ENCODE peak calls at places on chromosomes 11 and 22, in six cellular contexts. W is GDM1; N is fibroblast of lung; F is NCI-H1930; J is pancreas; P is stimulated activated naive B cell treated with anti-CD40 and anti-IgM and Interleukin-4, amounts not matched to agents 10 μg/mL and 1 μg/mL and 100 μg/mL, for 72 hours. I is an unnamed sample.
A peak's percentile ranks its signal among the peaks of the same experiment; 100 is the strongest.

GRCh38 chr11:59801981-59802638 is 8.5 kb downstream of the MRPL16 start:
- DNase-seq in W (no peak), N (peak; percentile 43), J (no peak), P (no peak), F (no peak), I (no peak)

GRCh38 chr22:21741790-21742189 is 6.2 kb upstream of the YPEL1 start:
- DNase-seq in J (no peak), W (no peak), N (no peak), P (no peak), F (no peak), I (no peak)

GRCh38 chr11:13008625-13009475 is at the start of gene RASSF10:
- DNase-seq in N (peak; percentile 70), F (peak; percentile 65), J (peak; percentile 44), P (peak; percentile 9), W (no peak), I (peak; percentile 81)

GRCh38 chr11:102760355-102761035 is 19.9 kb downstream of the MMP10 start:
- DNase-seq in W (no peak), P (no peak), N (peak; percentile 97), J (no peak), F (peak; percentile 50), I (no peak)

GRCh38 chr11:108854366-108854765 is 189.5 kb downstream of the DDX10 start:
- DNase-seq in J (no peak), N (no peak), P (no peak), W (no peak), F (no peak), I (no peak)

GRCh38 chr11:73322111-73322985 is 14.3 kb downstream of the ARHGEF17 start:
- DNase-seq in J (no peak), F (no peak), W (peak; percentile 37), P (peak; percentile 88), N (peak; percentile 64), I (no peak)

GRCh38 chr11:29336727-29337212 is 680.1 kb downstream of the KCNA4 start:
- DNase-seq in P (no peak), J (no peak), F (no peak), W (no peak), N (peak; percentile 89), I (no peak)

GRCh38 chr11:83722392-83722791 is 436.2 kb upstream of the CCDC90B start:
- DNase-seq in P (no peak), F (no peak), N (no peak), J (no peak), W (no peak), I (no peak)

GRCh38 chr22:40654522-40655167 is 18.1 kb upstream of the MRTFA start:
- DNase-seq in W (no peak), P (no peak), J (peak; percentile 42), N (peak; percentile 84), F (no peak), I (peak; percentile 77)

GRCh38 chr11:844693-845644 is 2.3 kb downstream of the TSPAN4 start:
- DNase-seq in P (no peak), N (peak; percentile 78), F (no peak), J (peak; percentile 91), W (peak; percentile 82), I (peak; percentile 91)

GRCh38 chr11:8807544-8808225 is 103.3 kb upstream of the AKIP1 start:
- DNase-seq in J (no peak), F (no peak), P (no peak), W (no peak), N (peak; percentile 97), I (peak; percentile 46)